ENCODE peak calls at places on chromosomes 5 and 9, in seven cellular contexts. L, B, Q, X, O, C and G are unnamed samples.

GRCh38 chr5:156331845-156332244 is 4.9 kb downstream of the SGCD start:
- DNase-seq in L (no peak), B (no peak), Q (no peak), X (no peak), O (no peak), C (no peak), G (no peak)

GRCh38 chr9:95516736-95517558 is at the start of gene PTCH1:
- DNase-seq in L (peak; percentile 62), B (peak; percentile 76), Q (peak; percentile 48), X (peak; percentile 52), O (peak; percentile 83), C (no peak), G (peak; percentile 57)

GRCh38 chr9:109956811-109957440 is 176.9 kb downstream of the PALM2AKAP2 start:
- DNase-seq in L (no peak), B (peak; percentile 62), Q (no peak), X (peak; percentile 20), O (peak; percentile 62), C (peak; percentile 43), G (no peak)

GRCh38 chr5:56498759-56499395 is 265.7 kb upstream of the ANKRD55 start:
- DNase-seq in L (no peak), B (no peak), Q (no peak), X (no peak), O (no peak), C (no peak), G (no peak)

GRCh38 chr5:75337366-75338021 is 474 bp downstream of the HMGCR start:
- DNase-seq in L (no peak), B (peak; percentile 35), Q (no peak), X (peak; percentile 23), O (no peak), C (no peak), G (peak; percentile 25)

GRCh38 chr9:127778280-127779135 is at the start of gene SH2D3C:
- DNase-seq in L (peak; percentile 62), B (no peak), Q (no peak), X (peak; percentile 19), O (no peak), C (no peak), G (no peak)

GRCh38 chr5:178730940-178731265 is 444 bp upstream of the ZNF354A start:
- DNase-seq in L (no peak), B (no peak), Q (no peak), X (no peak), O (no peak), C (no peak), G (peak; percentile 36)

GRCh38 chr9:95507456-95508241 is 9.1 kb downstream of the PTCH1 start:
- DNase-seq in L (peak; percentile 64), B (peak; percentile 77), Q (peak; percentile 61), X (peak; percentile 62), O (peak; percentile 41), C (no peak), G (peak; percentile 72)

GRCh38 chr5:33761139-33761538 is 130.7 kb downstream of the ADAMTS12 start:
- DNase-seq in L (no peak), B (peak; percentile 46), Q (no peak), X (no peak), O (no peak), C (no peak), G (no peak)

GRCh38 chr5:180339583-180340183 is 13.5 kb downstream of the GFPT2 start:
- DNase-seq in L (no peak), B (peak; percentile 40), Q (no peak), X (peak; percentile 74), O (no peak), C (no peak), G (no peak)

GRCh38 chr5:14102666-14103065 is 40.5 kb upstream of the TRIO start:
- DNase-seq in L (no peak), B (peak; percentile 66), Q (no peak), X (no peak), O (no peak), C (no peak), G (no peak)

GRCh38 chr9:114518599-114519022 is 13.3 kb upstream of the WHRN start:
- DNase-seq in L (no peak), B (no peak), Q (no peak), X (no peak), O (no peak), C (no peak), G (no peak)

GRCh38 chr9:133528001-133528886 is 3.5 kb upstream of the MYMK start:
- DNase-seq in L (no peak), B (no peak), Q (no peak), X (no peak), O (no peak), C (no peak), G (no peak)

GRCh38 chr5:91938441-91938840 is 555.3 kb upstream of the ARRDC3 start:
- DNase-seq in L (no peak), B (no peak), Q (no peak), X (peak; percentile 76), O (no peak), C (no peak), G (no peak)

GRCh38 chr5:180603076-180603591 is 11.8 kb upstream of the SCGB3A1 start:
- DNase-seq in L (peak; percentile 3), B (no peak), Q (no peak), X (no peak), O (no peak), C (no peak), G (no peak)

GRCh38 chr5:132087176-132087575 is 13.6 kb downstream of the CSF2 start:
- DNase-seq in L (peak; percentile 68), B (no peak), Q (no peak), X (no peak), O (no peak), C (no peak), G (no peak)

GRCh38 chr5:119031905-119032304 is 39.0 kb upstream of the DMXL1 start:
- DNase-seq in L (no peak), B (no peak), Q (no peak), X (peak; percentile 37), O (no peak), C (no peak), G (peak; percentile 57)

GRCh38 chr9:38068616-38068865 is 486 bp downstream of the SHB start:
- DNase-seq in L (peak; percentile 62), B (peak; percentile 81), Q (peak; percentile 38), X (no peak), O (peak; percentile 76), C (no peak), G (peak; percentile 64)

GRCh38 chr9:86721843-86722705 is 225.2 kb downstream of the GAS1 start:
- DNase-seq in L (no peak), B (peak; percentile 95), Q (peak; percentile 58), X (peak; percentile 97), O (no peak), C (peak; percentile 74), G (peak; percentile 80)

GRCh38 chr5:60701317-60701988 is 1.5 kb upstream of the DEPDC1B start:
- DNase-seq in L (no peak), B (no peak), Q (no peak), X (peak; percentile 10), O (no peak), C (no peak), G (peak; percentile 48)

GRCh38 chr5:180625791-180626660 is 23.4 kb downstream of the FLT4 start:
- DNase-seq in L (no peak), B (no peak), Q (no peak), X (no peak), O (no peak), C (no peak), G (no peak)

GRCh38 chr9:79572032-79572890 is 496 bp downstream of the TLE4 start:
- DNase-seq in L (peak; percentile 63), B (peak; percentile 76), Q (peak; percentile 33), X (peak; percentile 35), O (peak; percentile 62), C (no peak), G (peak; percentile 50)

GRCh38 chr9:137705443-137705863 is 86.6 kb downstream of the EHMT1 start:
- DNase-seq in L (no peak), B (no peak), Q (no peak), X (no peak), O (no peak), C (no peak), G (no peak)
- H3K4me3 ChIP-seq in L (no peak overlapping the region), B (no peak overlapping the region), Q (no peak overlapping the region), X (no peak overlapping the region), O (no peak overlapping the region), C (no peak overlapping the region), G (no peak overlapping the region)

GRCh38 chr5:54975701-54976100 is 9.7 kb downstream of the ESM1 start:
- DNase-seq in L (no peak), B (no peak), Q (no peak), X (no peak), O (no peak), C (no peak), G (no peak)

GRCh38 chr5:54969242-54969641 is 16.2 kb downstream of the ESM1 start:
- DNase-seq in L (no peak), B (no peak), Q (no peak), X (no peak), O (no peak), C (no peak), G (no peak)

GRCh38 chr5:54965806-54966205 is 19.6 kb downstream of the ESM1 start:
- DNase-seq in L (no peak), B (no peak), Q (no peak), X (no peak), O (no peak), C (no peak), G (no peak)

GRCh38 chr5:54964405-54964804 is 21.0 kb downstream of the ESM1 start:
- DNase-seq in L (no peak), B (no peak), Q (no peak), X (no peak), O (no peak), C (no peak), G (no peak)

GRCh38 chr5:54969856-54970828 is 15.3 kb downstream of the ESM1 start:
- DNase-seq in L (no peak), B (peak; percentile 30), Q (no peak), X (no peak), O (no peak), C (no peak), G (no peak)
- TF ChIP-seq CTCF in L (no peak), B (no peak), Q (no peak), X (peak; percentile 7), O (peak; percentile 32), C (no peak), G (no peak)

DNA sequence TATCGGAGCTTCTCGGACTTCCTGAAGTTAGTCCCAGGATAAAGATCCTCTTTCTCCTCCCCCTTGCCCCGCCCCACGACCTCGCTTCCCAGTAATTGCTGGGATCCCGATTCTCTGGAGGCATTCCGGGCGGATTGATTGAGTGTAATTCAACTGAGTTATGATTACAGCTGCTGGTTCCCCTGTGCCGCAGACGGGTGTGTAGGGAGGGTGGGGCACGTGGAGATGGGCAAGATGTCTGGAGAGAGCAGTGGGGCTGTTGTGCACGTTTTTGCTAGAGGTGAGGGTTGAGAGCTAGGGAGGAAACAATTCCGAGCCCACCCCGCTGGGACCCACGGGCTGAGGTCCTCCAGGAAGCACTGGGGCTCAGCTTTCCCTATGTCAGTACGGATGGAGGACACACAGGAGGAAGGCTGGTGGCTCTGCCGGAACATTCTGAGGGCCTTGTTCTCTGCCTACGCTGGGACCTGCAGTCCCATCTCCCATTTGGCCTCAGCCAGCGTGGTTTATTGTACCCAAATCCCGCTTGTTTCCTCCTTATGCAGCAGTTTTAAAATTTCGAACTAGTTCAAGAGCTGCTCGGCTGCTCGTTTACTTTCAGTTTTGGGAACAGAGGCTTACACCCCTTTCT is 2.4 kb upstream of the DMRT2 start:
- DNase-seq in L (no peak), B (peak; percentile 21), Q (no peak), X (no peak), O (no peak), C (no peak), G (no peak)
- H3K4me3 ChIP-seq in L (peak overlapping the region; percentile 8), B (peak overlapping the region; percentile 56), Q (peak overlapping the region; percentile 30), X (peak overlapping the region; percentile 22), O (peak overlapping the region; percentile 55), C (peak overlapping the region; percentile 57), G (no peak overlapping the region)

DNA sequence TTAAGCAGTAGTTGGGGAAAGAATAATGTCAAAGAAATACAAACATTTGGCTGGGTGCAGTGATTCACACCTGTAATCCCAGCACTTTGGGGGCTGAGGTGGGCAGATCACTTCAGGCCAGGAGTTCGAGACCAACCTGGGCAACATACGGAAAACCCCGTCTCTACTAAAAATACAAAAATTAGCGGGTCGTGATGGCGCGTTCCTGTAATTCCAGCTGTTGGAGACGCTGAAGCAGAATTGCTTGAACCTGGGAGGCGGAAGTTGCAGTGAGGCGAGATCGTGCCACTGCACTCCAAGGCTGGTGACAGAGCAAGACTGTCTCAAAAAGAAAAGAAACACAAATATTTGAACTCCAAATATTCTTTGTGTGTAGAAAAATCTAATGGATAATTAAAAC is 4.7 kb downstream of the MATR3 start:
- DNase-seq in L (no peak), B (no peak), Q (no peak), X (no peak), O (no peak), C (no peak), G (no peak)
- TF ChIP-seq CTCF in L (no peak), B (no peak), Q (no peak), X (no peak), O (no peak), C (no peak), G (no peak)